ENCODE peak calls at places on chromosomes 6 and 20, in five cellular contexts. One of them, this sample, is unnamed.

GRCh38 chr6:44298864-44299263 is 14.3 kb downstream of the AARS2 start:
- DNase-seq in A549: no peak
- DNase-seq in Peyer's patch: no peak
- DNase-seq in uterus: no peak
- DNase-seq in breast epithelium: no peak
- DNase-seq in this sample: no peak

GRCh38 chr20:40925829-40926228 is 102.8 kb upstream of the TOP1 start:
- DNase-seq in A549: no peak
- DNase-seq in breast epithelium: no peak
- DNase-seq in uterus: no peak
- DNase-seq in Peyer's patch: no peak
- DNase-seq in this sample: no peak

GRCh38 chr6:63272397-63272796 is 47.4 kb downstream of the LGSN start:
- DNase-seq in A549: no peak
- DNase-seq in Peyer's patch: no peak
- DNase-seq in uterus: no peak
- DNase-seq in breast epithelium: no peak
- DNase-seq in this sample: no peak

GRCh38 chr6:97053643-97054411 is 129.3 kb downstream of the KLHL32 start:
- DNase-seq in Peyer's patch: no peak
- DNase-seq in A549: no peak
- DNase-seq in breast epithelium: no peak
- DNase-seq in uterus: no peak
- DNase-seq in this sample: no peak

GRCh38 chr6:63643862-63644261 is 8.3 kb downstream of the PHF3 start:
- DNase-seq in Peyer's patch: no peak
- DNase-seq in uterus: no peak
- DNase-seq in A549: no peak
- DNase-seq in breast epithelium: no peak
- DNase-seq in this sample: no peak

GRCh38 chr6:20426177-20427082 is 24.8 kb downstream of the E2F3 start:
- DNase-seq in uterus: no peak
- DNase-seq in Peyer's patch: no peak
- DNase-seq in breast epithelium: no peak
- DNase-seq in A549: no peak
- DNase-seq in this sample: no peak

GRCh38 chr20:12824353-12824752 is 184.4 kb upstream of the SPTLC3 start:
- DNase-seq in uterus: no peak
- DNase-seq in Peyer's patch: no peak
- DNase-seq in A549: no peak
- DNase-seq in breast epithelium: no peak
- DNase-seq in this sample: no peak

GRCh38 chr6:18269253-18269652 is 4.9 kb upstream of the DEK start:
- DNase-seq in breast epithelium: no peak
- DNase-seq in uterus: no peak
- DNase-seq in A549: no peak
- DNase-seq in Peyer's patch: no peak
- DNase-seq in this sample: no peak

GRCh38 chr6:5994234-5994998 is 12.3 kb downstream of the NRN1 start:
- DNase-seq in A549: no peak
- DNase-seq in breast epithelium: no peak
- DNase-seq in Peyer's patch: no peak
- DNase-seq in uterus: no peak
- DNase-seq in this sample: no peak

GRCh38 chr6:49986551-49986950 is 17.1 kb upstream of the DEFB113 start:
- DNase-seq in uterus: no peak
- DNase-seq in A549: no peak
- DNase-seq in breast epithelium: no peak
- DNase-seq in Peyer's patch: no peak
- DNase-seq in this sample: no peak

GRCh38 chr20:62545271-62545670 is 69.5 kb upstream of the GATA5 start:
- DNase-seq in breast epithelium: no peak
- DNase-seq in Peyer's patch: no peak
- DNase-seq in uterus: no peak
- DNase-seq in A549: no peak
- DNase-seq in this sample: no peak
- TF ChIP-seq POLR2A in breast epithelium: no peak
- TF ChIP-seq POLR2A in Peyer's patch: no peak
- TF ChIP-seq POLR2A in uterus: no peak
- TF ChIP-seq POLR2A in A549: no peak
- TF ChIP-seq POLR2A in this sample: no peak

DNA sequence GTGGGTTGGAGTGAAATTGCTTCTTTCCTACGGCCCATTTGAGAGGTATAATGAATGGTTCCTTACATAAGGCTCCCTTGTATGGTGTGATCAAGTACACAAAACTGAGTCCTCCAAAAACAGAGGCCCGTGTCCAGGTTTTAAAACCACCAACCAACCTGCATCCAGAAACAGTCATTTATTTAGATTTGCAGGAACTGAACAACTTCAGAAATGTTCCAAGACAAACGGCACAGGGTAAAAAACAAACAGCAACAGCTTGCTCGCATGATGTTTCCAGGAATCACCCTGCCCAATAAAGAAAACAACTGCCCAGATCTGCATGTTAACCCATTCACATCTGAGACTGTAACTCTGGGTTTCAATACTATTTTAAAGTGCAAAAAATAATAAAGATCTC is 40.2 kb upstream of the TRAM2 start:
- DNase-seq in A549: no peak
- DNase-seq in Peyer's patch: no peak
- DNase-seq in uterus: no peak
- DNase-seq in breast epithelium: no peak
- DNase-seq in this sample: no peak
- H3K27ac ChIP-seq in A549: no peak
- H3K27ac ChIP-seq in Peyer's patch: no peak
- H3K27ac ChIP-seq in uterus: no peak
- H3K27ac ChIP-seq in breast epithelium: no peak
- H3K27ac ChIP-seq in this sample: no peak

GRCh38 chr6:125153541-125154183 is at the start of gene TPD52L1:
- DNase-seq in Peyer's patch: no peak
- DNase-seq in A549: peak
- DNase-seq in uterus: peak
- DNase-seq in breast epithelium: peak
- DNase-seq in this sample: no peak
- TF ChIP-seq POLR2A in Peyer's patch: no peak
- TF ChIP-seq POLR2A in A549: peak
- TF ChIP-seq POLR2A in uterus: no peak
- TF ChIP-seq POLR2A in breast epithelium: no peak
- TF ChIP-seq POLR2A in this sample: peak

GRCh38 chr6:52297433-52297832 is 12.9 kb upstream of the MCM3 start:
- DNase-seq in breast epithelium: no peak
- DNase-seq in Peyer's patch: no peak
- DNase-seq in uterus: no peak
- DNase-seq in A549: no peak
- DNase-seq in this sample: no peak
- H3K27ac ChIP-seq in breast epithelium: no peak
- H3K27ac ChIP-seq in Peyer's patch: no peak
- H3K27ac ChIP-seq in uterus: no peak
- H3K27ac ChIP-seq in A549: no peak
- H3K27ac ChIP-seq in this sample: no peak

DNA sequence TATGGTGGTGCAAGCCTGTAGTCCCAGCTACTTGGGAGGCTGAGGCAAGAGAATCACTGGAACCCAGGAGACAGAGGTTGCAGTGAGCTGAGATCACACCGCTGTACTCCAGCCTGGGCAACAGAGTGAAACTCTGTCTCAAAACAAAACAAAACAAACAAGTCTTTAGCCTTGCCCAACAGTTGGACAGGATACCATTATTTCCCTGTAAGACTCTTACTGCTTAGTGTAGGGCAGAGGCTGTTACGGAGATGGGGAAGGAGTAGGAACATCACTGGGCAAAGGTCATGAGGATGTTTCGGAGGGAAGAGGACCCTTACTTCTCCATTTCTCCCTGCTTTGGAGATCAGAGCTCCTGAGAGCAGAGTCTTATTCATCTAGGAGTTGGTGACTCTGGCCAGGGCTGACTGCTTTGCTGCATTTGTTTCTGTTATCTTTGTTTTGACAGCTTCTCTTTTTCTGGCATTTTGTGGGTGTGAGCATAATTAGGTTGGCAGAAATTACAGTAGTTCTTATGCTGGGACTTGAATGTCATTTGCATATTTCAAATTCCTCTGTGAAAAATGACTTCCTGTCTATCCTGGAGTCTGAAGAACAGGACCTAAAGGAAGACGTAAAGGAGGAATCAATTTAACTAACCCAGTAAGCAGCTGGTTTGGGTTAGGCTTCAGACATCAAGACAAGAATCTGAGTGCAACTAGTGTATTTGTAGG is 88.9 kb downstream of the CDS2 start:
- DNase-seq in breast epithelium: no peak
- DNase-seq in Peyer's patch: no peak
- DNase-seq in A549: no peak
- DNase-seq in uterus: no peak
- DNase-seq in this sample: no peak
- TF ChIP-seq POLR2A in breast epithelium: no peak
- TF ChIP-seq POLR2A in Peyer's patch: no peak
- TF ChIP-seq POLR2A in A549: no peak
- TF ChIP-seq POLR2A in uterus: no peak
- TF ChIP-seq POLR2A in this sample: no peak

GRCh38 chr6:34234667-34235604 is 1.7 kb upstream of the HMGA1 start:
- DNase-seq in uterus: no peak
- DNase-seq in Peyer's patch: peak
- DNase-seq in breast epithelium: no peak
- DNase-seq in A549: no peak
- DNase-seq in this sample: no peak

GRCh38 chr6:34231566-34232336 is 4.9 kb upstream of the HMGA1 start:
- DNase-seq in breast epithelium: no peak
- DNase-seq in A549: no peak
- DNase-seq in uterus: no peak
- DNase-seq in Peyer's patch: no peak
- DNase-seq in this sample: no peak

GRCh38 chr6:34233867-34234266 is 2.8 kb upstream of the HMGA1 start:
- DNase-seq in Peyer's patch: no peak
- DNase-seq in A549: no peak
- DNase-seq in uterus: no peak
- DNase-seq in breast epithelium: no peak
- DNase-seq in this sample: no peak

GRCh38 chr6:34230653-34231351 is 5.9 kb upstream of the HMGA1 start:
- DNase-seq in uterus: no peak
- DNase-seq in breast epithelium: no peak
- DNase-seq in A549: no peak
- DNase-seq in Peyer's patch: no peak
- DNase-seq in this sample: no peak

GRCh38 chr6:34232901-34233300 is 3.8 kb upstream of the HMGA1 start:
- DNase-seq in breast epithelium: no peak
- DNase-seq in Peyer's patch: no peak
- DNase-seq in A549: no peak
- DNase-seq in uterus: no peak
- DNase-seq in this sample: no peak
- H3K27ac ChIP-seq in breast epithelium: no peak
- H3K27ac ChIP-seq in Peyer's patch: no peak
- H3K27ac ChIP-seq in A549: peak
- H3K27ac ChIP-seq in uterus: no peak
- H3K27ac ChIP-seq in this sample: no peak

This sample was measured in esophagus squamous epithelium.